ENCODE peak calls at places on chromosomes 2 and 18, in seven cellular contexts. One of them, this sample, is unnamed.

GRCh38 chr2:177289824-177290632 is 25.5 kb upstream of the NFE2L2 start:
- DNase-seq in fibroblast of the aortic adventitia: no peak
- DNase-seq in heart left ventricle: no peak
- DNase-seq in cardiac fibroblast: no peak
- DNase-seq in K562: no peak
- DNase-seq in esophagus squamous epithelium: no peak
- DNase-seq in RWPE1: no peak
- DNase-seq in this sample: no peak

GRCh38 chr2:110732422-110733413 is at the start of gene ACOXL:
- DNase-seq in fibroblast of the aortic adventitia: no peak
- DNase-seq in heart left ventricle: no peak
- DNase-seq in cardiac fibroblast: no peak
- DNase-seq in K562: peak; percentile 56
- DNase-seq in esophagus squamous epithelium: no peak
- DNase-seq in RWPE1: no peak
- DNase-seq in this sample: no peak

GRCh38 chr2:45315881-45316280 is 295.2 kb downstream of the SRBD1 start:
- DNase-seq in fibroblast of the aortic adventitia: peak; percentile 95
- DNase-seq in heart left ventricle: no peak
- DNase-seq in cardiac fibroblast: peak; percentile 90
- DNase-seq in K562: no peak
- DNase-seq in esophagus squamous epithelium: no peak
- DNase-seq in RWPE1: no peak
- DNase-seq in this sample: peak; percentile 79

GRCh38 chr2:113178891-113179290 is 5.1 kb downstream of the PSD4 start:
- DNase-seq in fibroblast of the aortic adventitia: no peak
- DNase-seq in heart left ventricle: no peak
- DNase-seq in cardiac fibroblast: no peak
- DNase-seq in K562: no peak
- DNase-seq in esophagus squamous epithelium: no peak
- DNase-seq in RWPE1: no peak
- DNase-seq in this sample: no peak

GRCh38 chr2:73091164-73091563 is 19.7 kb upstream of the SFXN5 start:
- DNase-seq in fibroblast of the aortic adventitia: peak; percentile 45
- DNase-seq in heart left ventricle: no peak
- DNase-seq in cardiac fibroblast: no peak
- DNase-seq in K562: no peak
- DNase-seq in esophagus squamous epithelium: no peak
- DNase-seq in RWPE1: no peak
- DNase-seq in this sample: no peak

GRCh38 chr18:48735070-48735676 is 196.3 kb downstream of the CTIF start:
- DNase-seq in fibroblast of the aortic adventitia: no peak
- DNase-seq in heart left ventricle: no peak
- DNase-seq in cardiac fibroblast: peak; percentile 51
- DNase-seq in K562: no peak
- DNase-seq in esophagus squamous epithelium: no peak
- DNase-seq in RWPE1: peak; percentile 15
- DNase-seq in this sample: no peak

GRCh38 chr2:241354668-241355658 is 1.1 kb upstream of the FARP2 start:
- DNase-seq in fibroblast of the aortic adventitia: peak; percentile 66
- DNase-seq in heart left ventricle: peak; percentile 88
- DNase-seq in cardiac fibroblast: peak; percentile 63
- DNase-seq in K562: peak; percentile 58
- DNase-seq in esophagus squamous epithelium: peak; percentile 49
- DNase-seq in RWPE1: peak; percentile 60
- DNase-seq in this sample: peak; percentile 83

GRCh38 chr2:23788100-23788499 is 138.8 kb downstream of the ATAD2B start:
- DNase-seq in fibroblast of the aortic adventitia: no peak
- DNase-seq in heart left ventricle: no peak
- DNase-seq in cardiac fibroblast: no peak
- DNase-seq in K562: no peak
- DNase-seq in esophagus squamous epithelium: no peak
- DNase-seq in RWPE1: no peak
- DNase-seq in this sample: no peak

GRCh38 chr18:10015941-10016819 is 102.4 kb downstream of the VAPA start:
- DNase-seq in fibroblast of the aortic adventitia: peak; percentile 94
- DNase-seq in heart left ventricle: peak; percentile 34
- DNase-seq in cardiac fibroblast: peak; percentile 94
- DNase-seq in K562: no peak
- DNase-seq in esophagus squamous epithelium: no peak
- DNase-seq in RWPE1: peak; percentile 43
- DNase-seq in this sample: peak; percentile 100

GRCh38 chr18:37450434-37451133 is 115.0 kb downstream of the CELF4 start:
- DNase-seq in fibroblast of the aortic adventitia: no peak
- DNase-seq in heart left ventricle: peak; percentile 28
- DNase-seq in cardiac fibroblast: no peak
- DNase-seq in K562: no peak
- DNase-seq in esophagus squamous epithelium: no peak
- DNase-seq in RWPE1: no peak
- DNase-seq in this sample: no peak

GRCh38 chr2:19942199-19942598 is 40.4 kb upstream of the TTC32 start:
- DNase-seq in fibroblast of the aortic adventitia: no peak
- DNase-seq in heart left ventricle: no peak
- DNase-seq in cardiac fibroblast: no peak
- DNase-seq in K562: no peak
- DNase-seq in esophagus squamous epithelium: no peak
- DNase-seq in RWPE1: no peak
- DNase-seq in this sample: no peak

GRCh38 chr18:666628-667027 is 9.2 kb downstream of the TYMS start:
- DNase-seq in fibroblast of the aortic adventitia: no peak
- DNase-seq in heart left ventricle: no peak
- DNase-seq in cardiac fibroblast: no peak
- DNase-seq in K562: no peak
- DNase-seq in esophagus squamous epithelium: no peak
- DNase-seq in RWPE1: no peak
- DNase-seq in this sample: no peak

GRCh38 chr18:669077-669476 is 11.6 kb downstream of the TYMS start:
- DNase-seq in fibroblast of the aortic adventitia: no peak
- DNase-seq in heart left ventricle: no peak
- DNase-seq in cardiac fibroblast: no peak
- DNase-seq in K562: no peak
- DNase-seq in esophagus squamous epithelium: no peak
- DNase-seq in RWPE1: no peak
- DNase-seq in this sample: no peak

GRCh38 chr18:668263-668662 is 10.8 kb downstream of the TYMS start:
- DNase-seq in fibroblast of the aortic adventitia: no peak
- DNase-seq in heart left ventricle: no peak
- DNase-seq in cardiac fibroblast: no peak
- DNase-seq in K562: no peak
- DNase-seq in esophagus squamous epithelium: no peak
- DNase-seq in RWPE1: no peak
- DNase-seq in this sample: no peak

GRCh38 chr18:662197-662596 is 4.7 kb downstream of the TYMS start:
- DNase-seq in fibroblast of the aortic adventitia: no peak
- DNase-seq in heart left ventricle: no peak
- DNase-seq in cardiac fibroblast: no peak
- DNase-seq in K562: peak; percentile 26
- DNase-seq in esophagus squamous epithelium: no peak
- DNase-seq in RWPE1: no peak
- DNase-seq in this sample: no peak

GRCh38 chr18:666177-666576 is 8.7 kb downstream of the TYMS start:
- DNase-seq in fibroblast of the aortic adventitia: no peak
- DNase-seq in heart left ventricle: no peak
- DNase-seq in cardiac fibroblast: no peak
- DNase-seq in K562: no peak
- DNase-seq in esophagus squamous epithelium: no peak
- DNase-seq in RWPE1: no peak
- DNase-seq in this sample: no peak
- TF ChIP-seq CTCF in fibroblast of the aortic adventitia: peak; percentile 12
- TF ChIP-seq CTCF in heart left ventricle: no peak
- TF ChIP-seq CTCF in cardiac fibroblast: peak; percentile 37
- TF ChIP-seq CTCF in K562: peak; percentile 68
- TF ChIP-seq CTCF in esophagus squamous epithelium: peak; percentile 6
- TF ChIP-seq CTCF in RWPE1: no peak
- TF ChIP-seq CTCF in this sample: peak; percentile 37

GRCh38 chr18:13525381-13526029 is 200.9 kb downstream of the FAM210A start:
- DNase-seq in fibroblast of the aortic adventitia: no peak
- DNase-seq in heart left ventricle: no peak
- DNase-seq in cardiac fibroblast: no peak
- DNase-seq in K562: no peak
- DNase-seq in esophagus squamous epithelium: no peak
- DNase-seq in RWPE1: no peak
- DNase-seq in this sample: no peak
- TF ChIP-seq CTCF in fibroblast of the aortic adventitia: no peak
- TF ChIP-seq CTCF in heart left ventricle: no peak
- TF ChIP-seq CTCF in cardiac fibroblast: no peak
- TF ChIP-seq CTCF in K562: no peak
- TF ChIP-seq CTCF in esophagus squamous epithelium: no peak
- TF ChIP-seq CTCF in RWPE1: no peak
- TF ChIP-seq CTCF in this sample: no peak

DNA sequence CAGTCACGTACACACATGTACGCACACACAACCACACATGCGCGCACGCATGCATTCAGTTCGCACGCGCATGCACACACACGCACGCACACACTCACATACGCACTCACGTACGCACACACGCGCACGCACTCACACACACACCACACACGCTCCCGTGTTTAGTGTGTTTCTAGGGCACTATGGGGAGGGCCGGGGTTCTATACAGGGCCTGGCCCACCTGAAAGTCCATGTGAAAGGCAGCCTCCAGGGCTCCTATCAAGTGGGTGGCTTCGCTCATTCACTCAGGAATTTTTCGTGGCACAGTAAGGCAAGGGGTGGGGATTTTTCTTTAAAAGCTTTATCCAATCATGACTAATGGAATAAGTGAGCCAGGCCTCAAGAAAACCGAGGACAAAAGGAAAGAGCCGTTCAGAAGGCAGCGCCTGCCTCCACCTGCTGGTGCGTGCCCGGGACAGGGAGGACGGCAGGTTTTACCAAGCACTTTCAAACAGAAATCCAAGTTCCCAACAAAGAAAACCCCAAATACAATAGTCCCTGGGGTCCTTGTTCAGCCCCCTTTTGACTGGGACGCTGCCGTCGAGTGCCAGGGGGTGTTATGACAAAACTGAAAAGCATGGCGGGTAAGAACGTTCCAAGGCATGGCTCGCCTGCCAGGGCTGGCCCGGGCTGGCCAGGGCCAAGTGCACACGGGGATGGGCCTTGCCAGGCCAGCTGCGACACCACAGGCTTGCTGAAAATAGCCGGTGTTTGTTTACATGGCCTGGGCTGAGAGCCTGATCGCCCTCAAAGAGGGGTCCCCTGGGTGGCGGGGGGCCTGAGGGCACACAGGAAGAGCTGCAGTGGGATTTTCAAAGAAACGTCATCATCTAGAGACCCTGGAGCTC is 110.0 kb downstream of the HDAC4 start:
- DNase-seq in fibroblast of the aortic adventitia: peak; percentile 85
- DNase-seq in heart left ventricle: peak; percentile 64
- DNase-seq in cardiac fibroblast: no peak
- DNase-seq in K562: no peak
- DNase-seq in esophagus squamous epithelium: no peak
- DNase-seq in RWPE1: peak; percentile 64
- DNase-seq in this sample: no peak
- TF ChIP-seq CTCF in fibroblast of the aortic adventitia: peak; percentile 60
- TF ChIP-seq CTCF in heart left ventricle: no peak
- TF ChIP-seq CTCF in cardiac fibroblast: no peak
- TF ChIP-seq CTCF in K562: no peak
- TF ChIP-seq CTCF in esophagus squamous epithelium: peak; percentile 36
- TF ChIP-seq CTCF in RWPE1: no peak
- TF ChIP-seq CTCF in this sample: no peak

GRCh38 chr18:13713455-13714055 is 12.8 kb downstream of the FAM210A start:
- DNase-seq in fibroblast of the aortic adventitia: no peak
- DNase-seq in heart left ventricle: no peak
- DNase-seq in cardiac fibroblast: no peak
- DNase-seq in K562: no peak
- DNase-seq in esophagus squamous epithelium: no peak
- DNase-seq in RWPE1: no peak
- DNase-seq in this sample: no peak

GRCh38 chr18:13710460-13710859 is 15.9 kb downstream of the FAM210A start:
- DNase-seq in fibroblast of the aortic adventitia: no peak
- DNase-seq in heart left ventricle: no peak
- DNase-seq in cardiac fibroblast: peak; percentile 57
- DNase-seq in K562: no peak
- DNase-seq in esophagus squamous epithelium: no peak
- DNase-seq in RWPE1: peak; percentile 52
- DNase-seq in this sample: no peak

GRCh38 chr18:13716916-13717315 is 9.4 kb downstream of the FAM210A start:
- DNase-seq in fibroblast of the aortic adventitia: no peak
- DNase-seq in heart left ventricle: no peak
- DNase-seq in cardiac fibroblast: no peak
- DNase-seq in K562: no peak
- DNase-seq in esophagus squamous epithelium: no peak
- DNase-seq in RWPE1: no peak
- DNase-seq in this sample: peak; percentile 36

DNA sequence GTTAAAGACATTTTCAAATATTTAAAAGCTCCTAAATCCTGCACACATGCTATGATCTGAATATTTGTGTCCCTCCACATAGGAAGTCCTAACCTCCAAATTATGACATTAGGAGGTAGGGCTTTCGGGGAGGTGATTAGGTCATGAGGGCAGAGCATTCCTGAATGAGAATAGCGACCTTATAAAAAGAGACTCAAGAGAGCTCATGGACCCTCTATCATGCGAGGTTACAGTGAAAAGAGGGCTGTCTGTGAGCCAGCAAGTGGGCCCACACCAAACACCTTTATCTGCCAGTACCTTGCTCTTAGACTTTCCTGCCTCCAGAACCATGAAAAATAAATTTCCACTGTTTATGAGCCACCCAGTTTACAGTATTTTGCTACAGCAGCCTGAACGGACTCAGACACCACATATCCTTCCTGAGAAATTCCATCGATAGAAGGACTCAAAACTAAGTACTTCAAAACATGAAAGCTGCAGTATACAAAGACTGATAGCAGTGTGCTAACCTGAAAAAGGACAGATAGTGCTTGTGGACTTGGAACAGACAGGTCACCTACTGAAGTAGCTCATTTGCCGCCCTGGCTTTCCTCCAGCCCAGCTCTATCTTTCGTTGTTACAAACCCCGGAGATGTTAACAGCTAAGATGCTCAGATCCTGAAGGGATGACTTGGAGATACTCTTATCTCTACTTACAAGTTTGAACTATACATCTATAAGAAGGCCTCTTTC is 13.8 kb downstream of the FAM210A start:
- DNase-seq in fibroblast of the aortic adventitia: no peak
- DNase-seq in heart left ventricle: no peak
- DNase-seq in cardiac fibroblast: no peak
- DNase-seq in K562: no peak
- DNase-seq in esophagus squamous epithelium: no peak
- DNase-seq in RWPE1: no peak
- DNase-seq in this sample: no peak
- TF ChIP-seq CTCF in fibroblast of the aortic adventitia: no peak
- TF ChIP-seq CTCF in heart left ventricle: no peak
- TF ChIP-seq CTCF in cardiac fibroblast: no peak
- TF ChIP-seq CTCF in K562: no peak
- TF ChIP-seq CTCF in esophagus squamous epithelium: no peak
- TF ChIP-seq CTCF in RWPE1: no peak
- TF ChIP-seq CTCF in this sample: no peak

GRCh38 chr2:74886811-74887210 is 52.9 kb downstream of the HK2 start:
- DNase-seq in fibroblast of the aortic adventitia: no peak
- DNase-seq in heart left ventricle: no peak
- DNase-seq in cardiac fibroblast: no peak
- DNase-seq in K562: no peak
- DNase-seq in esophagus squamous epithelium: no peak
- DNase-seq in RWPE1: no peak
- DNase-seq in this sample: no peak
- TF ChIP-seq CTCF in fibroblast of the aortic adventitia: no peak
- TF ChIP-seq CTCF in heart left ventricle: no peak
- TF ChIP-seq CTCF in cardiac fibroblast: no peak
- TF ChIP-seq CTCF in K562: no peak
- TF ChIP-seq CTCF in esophagus squamous epithelium: no peak
- TF ChIP-seq CTCF in RWPE1: no peak
- TF ChIP-seq CTCF in this sample: no peak

GRCh38 chr2:101540518-101540917 is 65.6 kb upstream of the RFX8 start:
- DNase-seq in fibroblast of the aortic adventitia: peak; percentile 83
- DNase-seq in heart left ventricle: no peak
- DNase-seq in cardiac fibroblast: peak; percentile 80
- DNase-seq in K562: no peak
- DNase-seq in esophagus squamous epithelium: no peak
- DNase-seq in RWPE1: no peak
- DNase-seq in this sample: peak; percentile 88
- TF ChIP-seq CTCF in fibroblast of the aortic adventitia: no peak
- TF ChIP-seq CTCF in heart left ventricle: no peak
- TF ChIP-seq CTCF in cardiac fibroblast: no peak
- TF ChIP-seq CTCF in K562: no peak
- TF ChIP-seq CTCF in esophagus squamous epithelium: no peak
- TF ChIP-seq CTCF in RWPE1: no peak
- TF ChIP-seq CTCF in this sample: no peak